ENCODE peak calls at places on chromosomes 1 and 21, in six cellular contexts. One of them, this sample, is unnamed.

GRCh38 chr1:192441492-192441891 is 124.7 kb downstream of the RGS21 start:
- DNase-seq in mesendoderm: no peak
- DNase-seq in heart left ventricle: no peak
- DNase-seq in right lobe of liver: no peak
- DNase-seq in GM23248: no peak
- DNase-seq in thoracic aorta: no peak
- DNase-seq in this sample: no peak

GRCh38 chr1:23798662-23799142 is 1.9 kb downstream of the GALE start:
- DNase-seq in GM23248: peak
- DNase-seq in right lobe of liver: peak
- DNase-seq in heart left ventricle: no peak
- DNase-seq in mesendoderm: peak
- DNase-seq in thoracic aorta: no peak
- DNase-seq in this sample: no peak

GRCh38 chr1:11802616-11802972 is 3.2 kb downstream of the MTHFR start:
- DNase-seq in GM23248: peak
- DNase-seq in heart left ventricle: no peak
- DNase-seq in mesendoderm: peak
- DNase-seq in thoracic aorta: no peak
- DNase-seq in right lobe of liver: no peak
- DNase-seq in this sample: peak

GRCh38 chr1:86377341-86377740 is 18.8 kb downstream of the ODF2L start:
- DNase-seq in mesendoderm: peak
- DNase-seq in thoracic aorta: no peak
- DNase-seq in GM23248: no peak
- DNase-seq in right lobe of liver: no peak
- DNase-seq in heart left ventricle: no peak
- DNase-seq in this sample: no peak

GRCh38 chr1:114232691-114233090 is 79.0 kb upstream of the SYT6 start:
- DNase-seq in right lobe of liver: no peak
- DNase-seq in thoracic aorta: no peak
- DNase-seq in mesendoderm: no peak
- DNase-seq in GM23248: no peak
- DNase-seq in heart left ventricle: no peak
- DNase-seq in this sample: no peak

GRCh38 chr1:205532996-205533728 is 28.7 kb downstream of the CDK18 start:
- DNase-seq in heart left ventricle: no peak
- DNase-seq in GM23248: no peak
- DNase-seq in thoracic aorta: no peak
- DNase-seq in right lobe of liver: peak
- DNase-seq in mesendoderm: no peak
- DNase-seq in this sample: no peak

GRCh38 chr1:38852780-38853179 is 6.8 kb downstream of the RRAGC start:
- DNase-seq in right lobe of liver: no peak
- DNase-seq in mesendoderm: no peak
- DNase-seq in GM23248: no peak
- DNase-seq in heart left ventricle: no peak
- DNase-seq in thoracic aorta: no peak
- DNase-seq in this sample: no peak

GRCh38 chr1:235401251-235401650 is 34.0 kb downstream of the TBCE start:
- DNase-seq in thoracic aorta: no peak
- DNase-seq in mesendoderm: no peak
- DNase-seq in right lobe of liver: no peak
- DNase-seq in heart left ventricle: no peak
- DNase-seq in GM23248: peak
- DNase-seq in this sample: no peak

GRCh38 chr1:94754101-94754500 is 66.1 kb upstream of the SLC44A3 start:
- DNase-seq in GM23248: no peak
- DNase-seq in mesendoderm: no peak
- DNase-seq in heart left ventricle: no peak
- DNase-seq in right lobe of liver: no peak
- DNase-seq in thoracic aorta: no peak
- DNase-seq in this sample: no peak

GRCh38 chr1:109181807-109182163 is 31.9 kb upstream of the SARS1 start:
- DNase-seq in GM23248: no peak
- DNase-seq in right lobe of liver: no peak
- DNase-seq in mesendoderm: no peak
- DNase-seq in thoracic aorta: no peak
- DNase-seq in heart left ventricle: no peak
- DNase-seq in this sample: no peak

GRCh38 chr1:150233359-150234308 is 2.3 kb downstream of the ANP32E start:
- DNase-seq in heart left ventricle: no peak
- DNase-seq in right lobe of liver: no peak
- DNase-seq in GM23248: peak
- DNase-seq in mesendoderm: peak
- DNase-seq in thoracic aorta: no peak
- DNase-seq in this sample: peak

GRCh38 chr21:41442496-41443186 is 16.6 kb downstream of the MX1 start:
- DNase-seq in right lobe of liver: no peak
- DNase-seq in heart left ventricle: no peak
- DNase-seq in thoracic aorta: no peak
- DNase-seq in mesendoderm: no peak
- DNase-seq in GM23248: no peak
- DNase-seq in this sample: no peak

GRCh38 chr1:61253912-61254628 is 171.7 kb downstream of the NFIA start:
- DNase-seq in heart left ventricle: no peak
- DNase-seq in right lobe of liver: no peak
- DNase-seq in GM23248: no peak
- DNase-seq in mesendoderm: no peak
- DNase-seq in thoracic aorta: no peak
- DNase-seq in this sample: no peak

GRCh38 chr1:221886311-221887090 is 144.6 kb upstream of the DUSP10 start:
- DNase-seq in heart left ventricle: no peak
- DNase-seq in mesendoderm: peak
- DNase-seq in thoracic aorta: no peak
- DNase-seq in GM23248: peak
- DNase-seq in right lobe of liver: no peak
- DNase-seq in this sample: no peak

GRCh38 chr1:7808253-7808844 is 24.3 kb downstream of the PER3 start:
- DNase-seq in right lobe of liver: no peak
- DNase-seq in thoracic aorta: no peak
- DNase-seq in mesendoderm: peak
- DNase-seq in GM23248: peak
- DNase-seq in heart left ventricle: no peak
- DNase-seq in this sample: no peak

GRCh38 chr1:207971511-207972224 is 60.7 kb upstream of the CD34 start:
- DNase-seq in mesendoderm: no peak
- DNase-seq in GM23248: no peak
- DNase-seq in right lobe of liver: no peak
- DNase-seq in thoracic aorta: no peak
- DNase-seq in heart left ventricle: no peak
- DNase-seq in this sample: no peak

GRCh38 chr1:156658945-156659574 is 17.1 kb downstream of the BCAN start:
- DNase-seq in right lobe of liver: no peak
- DNase-seq in GM23248: no peak
- DNase-seq in thoracic aorta: no peak
- DNase-seq in mesendoderm: no peak
- DNase-seq in heart left ventricle: no peak
- DNase-seq in this sample: no peak

GRCh38 chr1:14733053-14733778 is 134.7 kb downstream of the KAZN start:
- DNase-seq in heart left ventricle: no peak
- DNase-seq in right lobe of liver: no peak
- DNase-seq in thoracic aorta: no peak
- DNase-seq in mesendoderm: peak
- DNase-seq in GM23248: peak
- DNase-seq in this sample: no peak

GRCh38 chr1:3883194-3883920 is 16.7 kb downstream of the C1orf174 start:
- DNase-seq in GM23248: no peak
- DNase-seq in mesendoderm: no peak
- DNase-seq in thoracic aorta: no peak
- DNase-seq in heart left ventricle: no peak
- DNase-seq in right lobe of liver: no peak
- DNase-seq in this sample: no peak

GRCh38 chr21:30058928-30059327 is 107.7 kb downstream of the CLDN17 start:
- DNase-seq in heart left ventricle: no peak
- DNase-seq in mesendoderm: peak
- DNase-seq in thoracic aorta: no peak
- DNase-seq in GM23248: no peak
- DNase-seq in right lobe of liver: no peak
- DNase-seq in this sample: no peak

GRCh38 chr1:21932127-21932526 is 5.0 kb downstream of the HSPG2 start:
- DNase-seq in GM23248: peak
- DNase-seq in heart left ventricle: no peak
- DNase-seq in thoracic aorta: peak
- DNase-seq in right lobe of liver: no peak
- DNase-seq in mesendoderm: no peak
- DNase-seq in this sample: no peak

GRCh38 chr1:31483012-31483946 is 70.3 kb downstream of the SERINC2 start:
- DNase-seq in heart left ventricle: no peak
- DNase-seq in thoracic aorta: no peak
- DNase-seq in mesendoderm: no peak
- DNase-seq in right lobe of liver: no peak
- DNase-seq in GM23248: peak
- DNase-seq in this sample: no peak

GRCh38 chr1:3702990-3703728 is 49.1 kb upstream of the CCDC27 start:
- DNase-seq in mesendoderm: no peak
- DNase-seq in heart left ventricle: no peak
- DNase-seq in thoracic aorta: no peak
- DNase-seq in right lobe of liver: no peak
- DNase-seq in GM23248: peak
- DNase-seq in this sample: no peak

DNA sequence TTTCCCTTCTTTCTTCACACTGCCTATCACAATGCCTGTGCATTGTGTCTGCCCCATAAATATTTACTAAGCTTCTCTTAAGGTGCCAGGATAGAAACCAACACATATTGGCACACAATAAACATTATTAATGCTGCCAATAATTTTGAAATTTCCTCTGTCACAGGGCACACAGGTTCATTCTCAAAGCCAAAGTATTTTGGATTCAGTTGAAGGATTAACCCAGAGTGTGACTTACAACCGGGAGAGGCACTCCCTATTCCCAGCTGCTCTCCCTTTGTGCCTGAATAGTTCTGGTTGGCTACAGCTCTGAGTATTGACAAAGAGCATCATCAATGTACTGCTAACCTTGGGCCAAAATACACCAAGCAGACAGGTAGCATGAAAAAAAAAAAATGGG is 46.6 kb upstream of the ATP1A1 start:
- DNase-seq in GM23248: no peak
- DNase-seq in right lobe of liver: no peak
- DNase-seq in thoracic aorta: no peak
- DNase-seq in heart left ventricle: no peak
- DNase-seq in mesendoderm: no peak
- DNase-seq in this sample: no peak
- H3K27ac ChIP-seq in GM23248: no peak
- H3K27ac ChIP-seq in right lobe of liver: no peak
- H3K27ac ChIP-seq in thoracic aorta: no peak
- H3K27ac ChIP-seq in heart left ventricle: no peak
- H3K27ac ChIP-seq in mesendoderm: no peak
- H3K27ac ChIP-seq in this sample: peak

DNA sequence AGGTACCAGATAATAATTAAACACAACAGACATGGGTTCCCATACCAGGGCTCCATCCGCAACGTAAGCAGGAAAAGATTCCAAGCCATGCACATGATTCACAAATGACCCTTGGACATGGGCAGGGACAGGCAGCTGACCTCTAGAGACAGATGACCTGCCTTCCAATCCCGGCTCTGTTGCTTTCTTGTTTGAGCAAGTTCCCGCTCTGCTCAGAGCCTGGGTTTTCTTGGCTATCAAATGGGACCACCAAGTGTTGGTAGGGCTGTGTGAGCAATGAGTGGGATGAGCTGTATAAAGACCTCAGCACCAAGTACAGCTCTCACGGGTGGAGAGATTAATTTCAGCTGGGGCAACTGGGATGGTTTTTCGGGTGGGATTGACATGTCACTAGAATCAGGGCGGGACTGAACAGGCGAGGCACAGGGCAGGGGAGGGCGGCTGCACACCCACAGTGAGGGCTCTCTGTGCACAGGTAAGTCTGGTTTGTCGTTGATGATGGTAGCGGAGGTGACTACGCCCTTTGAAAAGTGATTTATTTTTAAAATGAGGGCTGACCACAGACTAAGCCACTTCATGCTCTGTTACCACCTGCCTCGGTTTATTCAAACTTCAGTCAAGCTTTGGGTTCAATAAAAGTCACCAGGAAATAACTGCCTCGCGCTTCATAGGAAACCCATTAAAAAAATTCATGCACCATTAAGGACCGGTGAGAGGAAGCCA is 57.5 kb upstream of the IFFO2 start:
- DNase-seq in GM23248: no peak
- DNase-seq in thoracic aorta: no peak
- DNase-seq in heart left ventricle: no peak
- DNase-seq in right lobe of liver: peak
- DNase-seq in mesendoderm: no peak
- DNase-seq in this sample: no peak
- H3K27ac ChIP-seq in GM23248: no peak
- H3K27ac ChIP-seq in thoracic aorta: no peak
- H3K27ac ChIP-seq in heart left ventricle: no peak
- H3K27ac ChIP-seq in right lobe of liver: peak
- H3K27ac ChIP-seq in mesendoderm: no peak
- H3K27ac ChIP-seq in this sample: no peak

DNA sequence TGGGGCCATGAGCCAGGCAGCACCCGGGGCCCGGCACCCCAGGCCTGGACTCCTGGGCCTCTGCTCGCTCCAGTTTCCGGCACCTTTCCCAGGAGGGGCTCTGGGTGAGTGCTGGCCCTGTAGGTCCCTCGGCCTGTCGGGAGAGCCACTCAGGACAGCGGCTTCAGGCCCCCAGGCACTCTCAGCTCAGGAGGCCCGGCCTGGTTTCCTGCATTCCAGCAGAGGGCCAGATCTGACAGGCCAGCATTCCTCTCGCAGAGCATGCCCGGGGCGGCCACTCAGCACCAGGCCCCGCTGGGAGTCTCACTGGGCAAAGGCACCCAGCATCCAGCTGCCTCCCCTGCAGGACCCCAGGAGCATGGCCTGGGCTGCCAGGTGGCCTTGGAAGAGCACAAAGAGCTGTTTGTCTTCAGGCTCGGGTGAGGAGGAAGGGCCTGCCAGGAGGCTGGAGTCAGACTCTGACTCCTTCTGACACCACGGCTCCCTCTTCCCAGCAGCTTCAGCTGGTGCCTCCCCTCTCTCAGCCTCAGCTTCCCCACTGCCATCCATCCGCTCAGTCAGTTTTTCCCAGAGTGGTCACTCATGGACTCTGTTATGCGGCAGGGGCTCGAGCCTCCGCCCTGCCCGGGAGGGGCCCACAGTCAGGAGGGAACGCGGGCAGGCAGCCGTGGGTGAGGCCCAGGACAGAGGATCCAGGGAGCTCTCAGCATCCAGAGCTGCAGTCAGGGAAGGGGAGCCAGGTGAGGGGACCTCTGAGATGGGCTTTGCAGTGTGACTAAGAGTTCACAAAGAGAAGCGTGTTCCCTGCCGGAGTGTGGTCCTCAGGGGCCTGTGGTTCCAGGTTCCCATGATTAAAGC is 51.7 kb downstream of the WNT9A start:
- DNase-seq in right lobe of liver: peak
- DNase-seq in thoracic aorta: no peak
- DNase-seq in mesendoderm: peak
- DNase-seq in GM23248: no peak
- DNase-seq in heart left ventricle: peak
- DNase-seq in this sample: no peak
- H3K27ac ChIP-seq in right lobe of liver: no peak
- H3K27ac ChIP-seq in thoracic aorta: no peak
- H3K27ac ChIP-seq in mesendoderm: no peak
- H3K27ac ChIP-seq in GM23248: no peak
- H3K27ac ChIP-seq in heart left ventricle: no peak
- H3K27ac ChIP-seq in this sample: no peak

DNA sequence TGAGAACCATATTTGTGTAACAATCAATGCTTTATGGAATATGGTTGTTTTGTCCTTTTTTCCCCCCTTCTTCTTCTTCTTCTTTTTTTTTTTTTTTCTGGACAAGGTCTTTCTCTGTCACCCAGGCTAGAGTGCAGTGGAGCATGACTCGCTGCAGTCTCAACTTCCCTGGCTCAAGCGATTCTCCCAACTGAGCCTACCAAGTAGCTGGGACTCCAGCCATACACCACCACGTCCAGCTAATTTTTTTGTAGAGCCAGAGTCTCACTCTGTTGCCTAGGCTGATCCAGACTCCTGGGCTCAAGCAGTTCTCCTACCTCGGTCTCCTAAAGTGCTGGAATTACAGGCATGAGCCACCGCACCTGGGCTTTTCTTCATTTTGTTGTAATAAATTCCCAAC is 86.7 kb downstream of the FMN2 start:
- DNase-seq in thoracic aorta: no peak
- DNase-seq in mesendoderm: no peak
- DNase-seq in heart left ventricle: no peak
- DNase-seq in right lobe of liver: no peak
- DNase-seq in GM23248: peak
- DNase-seq in this sample: no peak
- H3K27ac ChIP-seq in thoracic aorta: no peak
- H3K27ac ChIP-seq in mesendoderm: no peak
- H3K27ac ChIP-seq in heart left ventricle: no peak
- H3K27ac ChIP-seq in right lobe of liver: no peak
- H3K27ac ChIP-seq in GM23248: no peak
- H3K27ac ChIP-seq in this sample: no peak